ENCODE peak calls at places on chromosome 17, in seven cellular contexts. T is endodermal cell, I is IMR-90, F is fibroblast of pulmonary artery, S is GM12865, D is right lobe of liver, O is cardiac muscle cell. U is an unnamed sample.

GRCh38 chr17:6574689-6575595 is 18.6 kb upstream of the PITPNM3 start:
- DNase-seq in T (peak), I (peak), F (peak), S (peak), D (peak), O (peak), U (peak)

GRCh38 chr17:39787038-39787437 is 49.3 kb downstream of the GRB7 start:
- DNase-seq in T (no peak), I (no peak), F (no peak), S (no peak), D (no peak), O (no peak), U (no peak)

GRCh38 chr17:77131919-77132318 is 8.8 kb upstream of the SEC14L1 start:
- DNase-seq in T (no peak), I (peak), F (peak), S (no peak), D (no peak), O (peak), U (peak)

GRCh38 chr17:38430316-38430715 is 2.1 kb downstream of the ARHGAP23 start:
- DNase-seq in T (no peak), I (peak), F (peak), S (no peak), D (no peak), O (peak), U (peak)

GRCh38 chr17:65332375-65332774 is 195.2 kb downstream of the RGS9 start:
- DNase-seq in T (no peak), I (peak), F (peak), S (no peak), D (no peak), O (peak), U (peak)

GRCh38 chr17:32281011-32281451 is 15.4 kb downstream of the RHBDL3 start:
- DNase-seq in T (peak), I (no peak), F (peak), S (no peak), D (no peak), O (no peak), U (no peak)

GRCh38 chr17:50260501-50260911 is 13.8 kb upstream of the TMEM92 start:
- DNase-seq in T (no peak), I (no peak), F (no peak), S (no peak), D (no peak), O (no peak), U (no peak)

GRCh38 chr17:72399608-72400487 is 279.0 kb downstream of the SOX9 start:
- DNase-seq in T (no peak), I (no peak), F (no peak), S (no peak), D (no peak), O (no peak), U (no peak)

GRCh38 chr17:61247438-61247837 is 152.2 kb upstream of the TBX2 start:
- DNase-seq in T (no peak), I (peak), F (peak), S (no peak), D (no peak), O (peak), U (peak)

GRCh38 chr17:2092253-2092652 is 37.4 kb downstream of the HIC1 start:
- DNase-seq in T (peak), I (no peak), F (no peak), S (no peak), D (no peak), O (no peak), U (no peak)

GRCh38 chr17:74870512-74870911 is 2.3 kb downstream of the FDXR start:
- DNase-seq in T (no peak), I (peak), F (peak), S (no peak), D (peak), O (peak), U (peak)

GRCh38 chr17:51351890-51352289 is 91.5 kb downstream of the UTP18 start:
- DNase-seq in T (no peak), I (peak), F (peak), S (no peak), D (no peak), O (peak), U (peak)

GRCh38 chr17:77535435-77535834 is 394.7 kb downstream of the SEC14L1 start:
- DNase-seq in T (peak), I (no peak), F (no peak), S (no peak), D (no peak), O (peak), U (no peak)

GRCh38 chr17:38967290-38967738 is at the start of gene FBXO47:
- DNase-seq in T (peak), I (peak), F (peak), S (peak), D (peak), O (peak), U (peak)

GRCh38 chr17:11330871-11331270 is 89.9 kb downstream of the SHISA6 start:
- DNase-seq in T (peak), I (peak), F (no peak), S (no peak), D (no peak), O (peak), U (no peak)

GRCh38 chr17:56175299-56175935 is 22.1 kb downstream of the ANKFN1 start:
- DNase-seq in T (no peak), I (no peak), F (no peak), S (peak), D (no peak), O (no peak), U (no peak)

GRCh38 chr17:66915204-66915611 is 49.3 kb upstream of the CACNG4 start:
- DNase-seq in T (peak), I (no peak), F (peak), S (peak), D (peak), O (no peak), U (no peak)
- TF ChIP-seq CTCF in T (peak), I (peak), F (peak), S (no peak), D (peak), O (no peak), U (peak)

GRCh38 chr17:68484458-68484857 is 27.2 kb upstream of the WIPI1 start:
- DNase-seq in T (no peak), I (no peak), F (no peak), S (no peak), D (no peak), O (no peak), U (no peak)

GRCh38 chr17:68480885-68481284 is 23.6 kb upstream of the WIPI1 start:
- DNase-seq in T (no peak), I (no peak), F (no peak), S (no peak), D (no peak), O (no peak), U (no peak)

DNA sequence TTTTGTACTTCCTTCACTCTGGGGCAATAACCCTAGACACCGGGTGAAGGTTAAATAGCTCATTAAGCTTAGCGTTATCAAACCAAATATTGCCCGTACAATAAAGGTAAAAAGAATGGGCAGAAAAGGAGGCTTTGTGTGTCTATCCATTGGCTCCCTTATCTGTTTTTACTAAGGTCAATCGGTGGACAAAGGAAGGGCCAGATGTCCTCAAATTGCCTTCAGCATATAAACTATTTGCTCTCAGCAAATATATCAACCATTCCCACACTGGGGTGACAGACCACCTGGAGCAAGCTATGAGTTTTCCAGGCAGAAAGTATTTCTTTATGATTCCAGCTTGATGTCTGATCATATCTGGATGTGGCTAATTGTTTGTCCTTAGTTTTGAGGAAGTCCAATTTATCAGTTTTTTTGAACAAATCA is 25.3 kb upstream of the WIPI1 start:
- DNase-seq in T (no peak), I (no peak), F (no peak), S (no peak), D (no peak), O (no peak), U (no peak)
- H3K4me3 ChIP-seq in T (no peak), I (no peak), F (no peak), S (no peak), D (no peak), O (no peak), U (no peak)

GRCh38 chr17:15265131-15265530 is at the start of gene PMP22:
- DNase-seq in T (peak), I (no peak), F (no peak), S (no peak), D (no peak), O (peak), U (peak)
- TF ChIP-seq CTCF in T (no peak), I (no peak), F (no peak), S (no peak), D (no peak), O (no peak), U (peak)

DNA sequence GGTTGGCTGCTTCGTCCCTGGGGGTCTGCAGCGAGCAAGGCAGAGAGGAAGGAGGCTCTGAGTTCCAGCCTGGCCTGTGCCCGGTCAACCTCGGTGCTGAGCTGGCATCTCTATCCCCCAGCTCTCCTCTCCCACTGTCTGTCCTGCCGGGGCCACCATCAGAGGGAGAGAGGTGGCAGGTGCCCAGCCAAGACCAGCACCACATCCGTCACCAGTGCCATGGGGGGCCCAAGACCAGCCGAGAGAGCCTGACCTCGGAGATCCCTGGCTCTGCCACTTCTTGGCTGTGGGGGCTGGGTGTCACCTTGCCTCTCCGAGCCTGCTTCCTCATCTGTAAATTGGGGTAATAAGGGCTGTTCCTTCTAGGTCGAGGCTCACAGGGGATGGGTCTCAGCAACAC is 560 bp upstream of the P2RX1 start:
- DNase-seq in T (no peak), I (no peak), F (no peak), S (no peak), D (no peak), O (no peak), U (no peak)
- H3K4me3 ChIP-seq in T (no peak), I (no peak), F (no peak), S (no peak), D (no peak), O (no peak), U (no peak)

DNA sequence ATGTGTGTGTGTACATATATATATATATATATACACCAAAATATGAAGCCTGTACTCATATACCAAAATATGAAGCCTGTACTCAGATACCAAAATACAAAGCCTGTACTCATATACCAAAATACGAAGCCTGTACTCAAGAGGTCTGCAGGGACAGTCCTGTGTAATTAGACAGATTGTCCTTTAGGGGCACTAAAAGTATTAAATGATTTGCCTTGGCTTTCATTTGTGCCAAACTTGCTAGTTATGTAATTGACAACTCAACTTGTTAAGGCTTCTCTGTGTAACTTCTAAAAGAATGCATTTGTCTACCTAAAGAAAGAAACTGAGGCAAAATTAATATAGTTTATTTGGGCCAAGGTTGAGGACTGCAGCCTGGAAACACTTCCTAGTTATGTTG is 30.8 kb upstream of the DHX40 start:
- DNase-seq in T (no peak), I (no peak), F (peak), S (peak), D (no peak), O (peak), U (no peak)
- TF ChIP-seq CTCF in T (peak), I (no peak), F (peak), S (no peak), D (peak), O (no peak), U (peak)

GRCh38 chr17:20092973-20093626 is 83.9 kb downstream of the SPECC1 start:
- DNase-seq in T (no peak), I (no peak), F (no peak), S (no peak), D (no peak), O (no peak), U (no peak)

GRCh38 chr17:20092292-20092867 is 83.2 kb downstream of the SPECC1 start:
- DNase-seq in T (peak), I (no peak), F (no peak), S (no peak), D (no peak), O (no peak), U (no peak)

GRCh38 chr17:20096430-20096829 is 87.3 kb downstream of the SPECC1 start:
- DNase-seq in T (no peak), I (no peak), F (no peak), S (no peak), D (no peak), O (no peak), U (no peak)

GRCh38 chr17:20095366-20096080 is 86.4 kb downstream of the SPECC1 start:
- DNase-seq in T (peak), I (peak), F (peak), S (no peak), D (peak), O (peak), U (peak)

DNA sequence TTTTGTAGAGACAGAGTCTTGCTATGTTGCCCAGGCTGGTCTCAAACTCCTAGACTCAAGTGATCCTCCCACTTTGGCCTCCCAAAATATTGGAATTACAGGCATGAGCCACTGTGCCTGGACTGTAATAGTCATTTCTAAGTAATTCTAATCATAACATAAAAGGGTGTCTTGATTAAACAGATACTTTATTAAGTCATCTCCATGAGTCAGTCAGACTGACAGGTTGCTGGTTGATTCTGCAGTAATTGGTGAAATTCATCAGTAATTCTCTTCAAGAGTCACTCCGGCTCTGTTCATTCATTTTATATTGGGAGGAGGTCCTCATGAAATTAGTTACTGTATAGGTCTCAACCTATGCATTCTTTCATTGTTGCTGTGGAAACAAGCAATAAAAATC is 85.6 kb downstream of the SPECC1 start:
- DNase-seq in T (no peak), I (no peak), F (no peak), S (no peak), D (no peak), O (no peak), U (no peak)
- H3K4me3 ChIP-seq in T (no peak), I (no peak), F (no peak), S (no peak), D (no peak), O (no peak), U (no peak)